ENCODE peak calls at places on chromosomes 12 and 14, in five cellular contexts. T is progenitor cell of endocrine pancreas, B is GM10248, H is psoas muscle, A is left ventricle myocardium inferior. N is an unnamed sample.

GRCh38 chr12:117884161-117884560 is 84.6 kb downstream of the KSR2 start:
- DNase-seq in T (no peak), B (no peak), H (no peak), A (no peak), N (no peak)

GRCh38 chr14:103334644-103335603 is 887 bp downstream of the EIF5 start:
- DNase-seq in T (peak; percentile 47), B (peak; percentile 71), H (peak; percentile 92), A (peak; percentile 57), N (peak; percentile 62)

GRCh38 chr12:119423285-119423684 is 88.8 kb downstream of the CCDC60 start:
- DNase-seq in T (no peak), B (no peak), H (no peak), A (no peak), N (no peak)

GRCh38 chr14:53458368-53458814 is 305.3 kb upstream of the DDHD1 start:
- DNase-seq in T (no peak), B (no peak), H (no peak), A (no peak), N (no peak)

GRCh38 chr12:70556179-70556869 is 80.9 kb downstream of the PTPRB start:
- DNase-seq in T (no peak), B (no peak), H (no peak), A (no peak), N (no peak)

GRCh38 chr12:9707864-9708808 is 24.8 kb downstream of the CLECL1 start:
- DNase-seq in T (peak; percentile 35), B (peak; percentile 19), H (peak; percentile 48), A (peak; percentile 34), N (no peak)

GRCh38 chr12:104643921-104644669 is 187.3 kb downstream of the CHST11 start:
- DNase-seq in T (no peak), B (peak; percentile 25), H (no peak), A (peak; percentile 31), N (no peak)

GRCh38 chr12:89663577-89664357 is 44.9 kb downstream of the ATP2B1 start:
- DNase-seq in T (no peak), B (peak; percentile 24), H (no peak), A (no peak), N (no peak)

GRCh38 chr12:47739297-47739696 is 14.0 kb upstream of the ENDOU start:
- DNase-seq in T (no peak), B (no peak), H (no peak), A (no peak), N (no peak)

GRCh38 chr12:54417712-54418440 is 1.2 kb downstream of the ITGA5 start:
- DNase-seq in T (no peak), B (no peak), H (peak; percentile 55), A (no peak), N (no peak)

GRCh38 chr14:53338192-53338591 is 185.1 kb upstream of the DDHD1 start:
- DNase-seq in T (no peak), B (no peak), H (no peak), A (no peak), N (no peak)

GRCh38 chr14:92122351-92122677 is 545 bp downstream of the CPSF2 start:
- DNase-seq in T (no peak), B (peak; percentile 29), H (no peak), A (no peak), N (no peak)

GRCh38 chr14:88245321-88245720 is 77.7 kb downstream of the KCNK10 start:
- DNase-seq in T (no peak), B (no peak), H (no peak), A (no peak), N (no peak)

GRCh38 chr12:113634982-113635381 is 163.3 kb upstream of the LHX5 start:
- DNase-seq in T (no peak), B (no peak), H (no peak), A (no peak), N (no peak)

GRCh38 chr14:73149753-73150152 is 13.4 kb downstream of the PSEN1 start:
- DNase-seq in T (no peak), B (no peak), H (no peak), A (no peak), N (no peak)

GRCh38 chr14:73153272-73153671 is 17.0 kb downstream of the PSEN1 start:
- DNase-seq in T (no peak), B (no peak), H (no peak), A (no peak), N (no peak)
- TF ChIP-seq CTCF in T (no peak), B (no peak), H (no peak), A (no peak), N (no peak)

GRCh38 chr14:20743556-20743955 is 2.1 kb upstream of the EDDM3A start:
- DNase-seq in T (no peak), B (no peak), H (no peak), A (no peak), N (no peak)
- TF ChIP-seq CTCF in T (no peak), B (no peak), H (no peak), A (no peak), N (no peak)

GRCh38 chr12:19760611-19761010 is 321.3 kb downstream of the AEBP2 start:
- DNase-seq in T (no peak), B (no peak), H (no peak), A (no peak), N (no peak)

GRCh38 chr12:19759229-19759628 is 319.9 kb downstream of the AEBP2 start:
- DNase-seq in T (no peak), B (no peak), H (no peak), A (no peak), N (no peak)

GRCh38 chr12:19755141-19755540 is 315.8 kb downstream of the AEBP2 start:
- DNase-seq in T (no peak), B (no peak), H (no peak), A (no peak), N (no peak)

GRCh38 chr12:19761465-19761864 is 322.2 kb downstream of the AEBP2 start:
- DNase-seq in T (no peak), B (no peak), H (no peak), A (no peak), N (no peak)

DNA sequence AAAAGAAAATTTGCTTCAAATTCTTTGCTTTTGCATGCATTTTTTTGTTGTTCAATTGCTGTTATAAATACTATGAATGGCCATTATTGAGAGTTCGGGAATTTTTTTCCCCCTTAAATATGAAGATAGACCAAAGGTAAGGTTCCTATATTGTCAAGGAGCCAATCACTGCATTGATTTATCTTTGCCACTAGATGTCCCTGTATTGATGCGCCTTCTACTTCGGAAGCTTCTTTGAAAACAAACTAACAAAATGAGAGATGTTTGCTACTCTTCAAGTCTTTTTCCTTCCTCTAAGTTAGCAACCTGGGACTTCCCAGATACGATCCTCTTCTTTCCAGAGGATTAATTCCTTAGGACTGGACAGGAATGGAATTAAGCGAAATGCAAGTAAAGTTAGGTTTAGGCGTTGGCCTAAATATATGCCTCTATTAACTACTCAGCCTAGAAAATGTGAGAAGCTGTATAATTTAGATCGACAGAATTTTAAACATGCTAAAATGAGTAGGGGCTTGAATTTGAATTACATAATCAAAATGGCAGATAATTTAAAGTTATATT is 318.1 kb downstream of the AEBP2 start:
- DNase-seq in T (no peak), B (no peak), H (no peak), A (no peak), N (no peak)
- TF ChIP-seq CTCF in T (peak; percentile 82), B (peak; percentile 54), H (peak; percentile 47), A (peak; percentile 80), N (no peak)

GRCh38 chr14:55846852-55847471 is 267.0 kb downstream of the KTN1 start:
- DNase-seq in T (no peak), B (no peak), H (peak; percentile 72), A (no peak), N (peak; percentile 26)

GRCh38 chr14:55841625-55842024 is 261.6 kb downstream of the KTN1 start:
- DNase-seq in T (no peak), B (no peak), H (no peak), A (no peak), N (no peak)

GRCh38 chr14:55845963-55846851 is 266.2 kb downstream of the KTN1 start:
- DNase-seq in T (no peak), B (no peak), H (no peak), A (no peak), N (no peak)

GRCh38 chr14:55840821-55841220 is 260.8 kb downstream of the KTN1 start:
- DNase-seq in T (no peak), B (no peak), H (no peak), A (no peak), N (no peak)

DNA sequence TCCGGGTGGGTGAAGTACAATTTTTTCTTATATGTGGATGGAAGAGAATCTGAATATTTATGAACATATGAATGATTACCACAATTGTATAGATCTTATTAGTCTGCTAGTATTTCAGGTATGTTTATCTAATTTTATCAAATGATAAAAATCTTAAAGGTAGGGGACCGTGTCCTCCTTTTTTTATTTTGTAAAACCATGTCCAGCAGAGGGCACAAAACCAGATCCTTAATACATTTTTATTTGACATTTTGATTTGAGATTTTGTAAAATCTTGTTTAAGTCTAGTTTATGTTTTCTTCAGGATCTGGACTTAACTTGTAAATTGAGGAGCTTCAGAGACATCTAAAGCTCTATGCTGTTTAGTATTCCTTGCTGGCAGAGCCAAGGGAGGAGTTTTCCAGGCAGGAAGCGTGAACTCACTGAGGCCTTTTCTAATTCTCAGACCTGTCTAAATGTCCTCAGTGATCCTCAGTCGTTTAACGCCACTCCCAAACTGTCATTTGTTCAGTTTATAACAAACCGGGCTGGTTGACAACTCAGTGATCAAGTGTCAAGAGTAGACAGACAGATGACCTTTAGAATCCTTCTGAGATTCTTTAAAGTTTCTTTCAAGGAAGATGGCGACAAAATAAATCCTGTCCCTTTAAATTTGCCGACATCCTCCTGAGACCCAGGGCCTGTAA is 263.9 kb downstream of the KTN1 start:
- DNase-seq in T (no peak), B (no peak), H (no peak), A (no peak), N (no peak)
- TF ChIP-seq CTCF in T (no peak), B (no peak), H (peak; percentile 17), A (peak; percentile 28), N (no peak)

DNA sequence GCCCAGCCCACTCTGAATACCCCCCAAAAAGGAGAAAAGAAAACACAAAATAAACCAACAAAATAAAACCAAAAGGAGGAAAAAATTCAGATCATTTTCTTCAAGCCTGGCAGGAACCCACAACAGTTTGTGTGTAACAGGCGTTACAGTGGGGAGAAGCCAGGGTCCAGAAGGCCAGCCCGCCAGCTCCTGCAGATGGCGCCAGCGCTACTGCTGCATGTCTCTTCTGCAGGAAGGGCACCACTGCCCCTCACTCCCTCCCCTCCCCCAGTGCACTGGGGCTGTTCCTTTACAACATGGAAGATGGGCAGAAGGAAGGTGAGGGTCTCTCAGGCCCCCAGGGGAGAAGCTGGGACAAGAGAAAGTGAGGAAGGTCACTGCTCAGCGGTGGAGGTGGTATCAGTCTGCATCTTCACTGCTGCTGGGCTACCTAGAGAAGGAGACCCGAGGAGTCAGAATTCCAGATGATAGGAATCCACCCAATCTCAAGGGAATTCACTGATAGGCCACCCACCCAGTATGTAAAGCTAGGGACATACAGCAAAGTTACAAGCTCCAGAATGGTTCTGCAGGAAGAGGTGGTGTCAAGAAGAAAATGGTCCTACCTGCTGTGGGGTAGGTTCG is 2.3 kb upstream of the NOP2 start:
- DNase-seq in T (peak; percentile 56), B (peak; percentile 60), H (peak; percentile 72), A (no peak), N (no peak)
- TF ChIP-seq CTCF in T (peak; percentile 66), B (peak; percentile 77), H (peak; percentile 21), A (peak; percentile 40), N (no peak)

GRCh38 chr12:43776498-43776897 is 17.7 kb downstream of the IRAK4 start:
- DNase-seq in T (no peak), B (peak; percentile 21), H (no peak), A (no peak), N (no peak)
- TF ChIP-seq CTCF in T (peak; percentile 62), B (peak; percentile 45), H (peak; percentile 42), A (peak; percentile 42), N (no peak)